ENCODE peak calls at places on chromosome 1, in six cellular contexts. Z is BJ, N is lower leg skin, K is MM.1S, S is body of pancreas, T is HCT116. Q is an unnamed sample.
A peak's percentile ranks its signal among the peaks of the same experiment; 100 is the strongest.

GRCh38 chr1:116006486-116006964 is 30.2 kb downstream of the SLC22A15 start:
- DNase-seq in Z (no peak), N (no peak), K (peak; percentile 23), S (no peak), T (no peak), Q (no peak)

GRCh38 chr1:231806623-231807470 is 180.3 kb downstream of the DISC1 start:
- DNase-seq in Z (no peak), N (peak; percentile 33), K (peak; percentile 77), S (peak; percentile 27), T (peak; percentile 36), Q (peak; percentile 51)

GRCh38 chr1:221292652-221293051 is 413.4 kb downstream of the HLX start:
- DNase-seq in Z (no peak), N (no peak), K (no peak), S (no peak), T (no peak), Q (no peak)

GRCh38 chr1:45612941-45613579 is 10.8 kb downstream of the CCDC17 start:
- DNase-seq in Z (no peak), N (no peak), K (no peak), S (no peak), T (no peak), Q (peak; percentile 90)

GRCh38 chr1:212737559-212737958 is 37.9 kb upstream of the BATF3 start:
- DNase-seq in Z (no peak), N (no peak), K (no peak), S (no peak), T (no peak), Q (no peak)

GRCh38 chr1:204126941-204127340 is 24.9 kb downstream of the ETNK2 start:
- DNase-seq in Z (no peak), N (no peak), K (no peak), S (no peak), T (no peak), Q (no peak)

GRCh38 chr1:70963374-70963773 is 84.2 kb downstream of the PTGER3 start:
- DNase-seq in Z (no peak), N (no peak), K (no peak), S (no peak), T (no peak), Q (no peak)

GRCh38 chr1:4137621-4138390 is 237.7 kb upstream of the C1orf174 start:
- DNase-seq in Z (no peak), N (no peak), K (no peak), S (no peak), T (no peak), Q (no peak)

GRCh38 chr1:109979489-109980091 is 5.0 kb upstream of the AHCYL1 start:
- DNase-seq in Z (no peak), N (peak; percentile 77), K (no peak), S (no peak), T (no peak), Q (peak; percentile 67)

GRCh38 chr1:23167353-23168078 is 1.1 kb downstream of the LUZP1 start:
- DNase-seq in Z (no peak), N (peak; percentile 34), K (no peak), S (peak; percentile 45), T (no peak), Q (peak; percentile 87)

GRCh38 chr1:3971981-3972380 is 71.9 kb upstream of the C1orf174 start:
- DNase-seq in Z (no peak), N (no peak), K (no peak), S (no peak), T (no peak), Q (no peak)

GRCh38 chr1:108570998-108571401 is 11.1 kb downstream of the EEIG2 start:
- DNase-seq in Z (no peak), N (no peak), K (no peak), S (no peak), T (no peak), Q (no peak)

GRCh38 chr1:108568589-108568988 is 8.7 kb downstream of the EEIG2 start:
- DNase-seq in Z (no peak), N (no peak), K (no peak), S (no peak), T (no peak), Q (no peak)

GRCh38 chr1:108569097-108569728 is 9.3 kb downstream of the EEIG2 start:
- DNase-seq in Z (no peak), N (no peak), K (no peak), S (no peak), T (no peak), Q (peak; percentile 29)

GRCh38 chr1:108572182-108572581 is 12.3 kb downstream of the EEIG2 start:
- DNase-seq in Z (no peak), N (no peak), K (no peak), S (no peak), T (no peak), Q (no peak)

DNA sequence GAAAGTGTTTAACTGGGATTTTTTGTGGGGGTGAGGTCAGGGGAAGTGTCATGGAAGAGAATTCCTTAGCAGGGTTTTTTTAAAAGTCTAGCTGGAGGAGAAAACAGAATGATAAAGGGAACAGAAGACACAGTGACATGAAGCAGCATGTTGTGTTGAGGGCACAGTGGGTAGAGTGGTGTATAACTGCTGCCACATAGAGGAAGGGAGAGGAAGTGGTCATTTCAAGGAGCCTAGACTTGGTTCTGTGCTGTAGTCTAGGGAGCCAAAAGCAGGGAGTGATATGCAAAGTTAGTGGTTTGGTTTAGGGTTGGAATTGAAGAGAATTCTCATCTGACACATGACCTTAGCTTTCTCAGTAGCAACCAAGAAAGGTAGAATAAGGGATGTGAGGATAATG is 10.2 kb downstream of the EEIG2 start:
- DNase-seq in Z (no peak), N (no peak), K (peak; percentile 40), S (no peak), T (peak; percentile 15), Q (peak; percentile 50)
- TF ChIP-seq CTCF in Z (peak; percentile 33), N (no peak), K (peak; percentile 48), S (peak; percentile 42), T (peak; percentile 62), Q (peak; percentile 72)

GRCh38 chr1:77219166-77219887 is at the start of gene PIGK:
- DNase-seq in Z (peak; percentile 22), N (peak; percentile 85), K (peak; percentile 93), S (peak; percentile 90), T (peak; percentile 83), Q (peak; percentile 91)
- H3K4me3 ChIP-seq in Z (peak within 1 kb of the TSS; percentile 94), N (peak within 1 kb of the TSS; percentile 60), K (peak within 1 kb of the TSS; percentile 88), S (peak within 1 kb of the TSS; percentile 61), T (peak within 1 kb of the TSS; percentile 76), Q (peak within 1 kb of the TSS; percentile 99)

GRCh38 chr1:1597275-1597930 is 2.5 kb downstream of the FNDC10 start:
- DNase-seq in Z (no peak), N (no peak), K (no peak), S (no peak), T (no peak), Q (peak; percentile 43)
- TF ChIP-seq CTCF in Z (peak; percentile 48), N (no peak), K (peak; percentile 31), S (peak; percentile 37), T (peak; percentile 47), Q (peak; percentile 51)

GRCh38 chr1:205665216-205665757 is 15.0 kb downstream of the SLC45A3 start:
- DNase-seq in Z (no peak), N (no peak), K (no peak), S (no peak), T (no peak), Q (no peak)

GRCh38 chr1:205663286-205663994 is 16.9 kb downstream of the SLC45A3 start:
- DNase-seq in Z (no peak), N (no peak), K (no peak), S (no peak), T (no peak), Q (no peak)

GRCh38 chr1:205666372-205667166 is 13.7 kb downstream of the SLC45A3 start:
- DNase-seq in Z (no peak), N (no peak), K (no peak), S (no peak), T (no peak), Q (no peak)

GRCh38 chr1:205662791-205663190 is 17.5 kb downstream of the SLC45A3 start:
- DNase-seq in Z (no peak), N (no peak), K (no peak), S (no peak), T (no peak), Q (no peak)

DNA sequence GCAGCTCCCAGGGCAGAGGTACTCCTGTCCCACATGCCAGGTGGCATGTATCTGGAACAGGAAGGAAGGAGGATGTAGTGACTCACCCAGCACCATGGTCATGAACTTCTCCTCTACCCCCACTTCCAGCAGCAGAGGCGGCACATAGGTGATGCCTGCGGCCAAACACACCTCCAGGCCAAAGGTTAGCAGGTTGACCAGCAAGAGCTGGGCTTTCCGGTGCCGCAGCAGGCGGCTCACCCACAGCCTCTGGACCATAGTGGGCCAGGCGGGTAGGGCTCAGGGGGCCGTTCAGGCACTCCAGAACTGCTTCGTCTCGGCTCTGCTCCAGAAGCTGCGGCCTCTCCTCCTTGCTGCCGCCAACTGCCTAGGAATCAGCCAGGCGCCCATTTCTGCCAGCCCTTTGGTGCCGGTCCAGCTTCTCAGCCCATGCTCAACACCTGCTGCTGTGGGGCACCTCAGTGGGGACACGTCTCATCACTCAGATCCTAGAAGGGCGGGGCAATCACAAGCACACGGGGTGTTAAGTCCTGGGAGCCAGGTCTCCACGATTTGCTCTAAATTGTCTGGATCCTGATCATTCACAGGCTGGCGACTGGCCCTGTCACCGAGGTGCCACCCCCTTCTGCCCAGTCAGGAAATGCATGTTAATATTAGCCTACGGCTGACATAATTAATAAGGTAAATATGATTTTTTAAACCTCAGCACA is 15.8 kb downstream of the SLC45A3 start:
- DNase-seq in Z (no peak), N (no peak), K (no peak), S (no peak), T (peak; percentile 41), Q (peak; percentile 69)
- H3K4me3 ChIP-seq in Z (no peak overlapping the region), N (no peak overlapping the region), K (no peak overlapping the region), S (no peak overlapping the region), T (peak overlapping the region; percentile 49), Q (no peak overlapping the region)

GRCh38 chr1:203076031-203076511 is 9.7 kb downstream of the MYOG start:
- DNase-seq in Z (no peak), N (no peak), K (no peak), S (no peak), T (no peak), Q (no peak)
- TF ChIP-seq CTCF in Z (no peak), N (no peak), K (no peak), S (no peak), T (no peak), Q (no peak)

GRCh38 chr1:101846820-101847219 is 149.9 kb downstream of the OLFM3 start:
- DNase-seq in Z (no peak), N (no peak), K (no peak), S (no peak), T (no peak), Q (peak; percentile 2)
- H3K4me3 ChIP-seq in Z (no peak overlapping the region), N (no peak overlapping the region), K (no peak overlapping the region), S (no peak overlapping the region), T (no peak overlapping the region), Q (no peak overlapping the region)

Q was measured in epithelial cell of esophagus.